ENCODE peak calls at places on chromosomes 6 and 20, in seven cellular contexts. M is ecto neural progenitor cell; O is dermis blood vessel endothelial cell; A is activated CD4-positive, alpha-beta T cell treated with anti-CD3 and anti-CD28 coated beads, Interleukin-2, amount 50 U/mL, for 1 hour; W is CD4-positive, alpha-beta T cell; R is A172; U is posterior cingulate gyrus. N is an unnamed sample.
A peak's percentile ranks its signal among the peaks of the same experiment; 100 is the strongest.

GRCh38 chr6:30169658-30170614 is 6.6 kb downstream of the TRIM15 start:
- DNase-seq in M (peak; percentile 21), A (no peak), W (no peak), O (peak; percentile 78), U (no peak), R (peak; percentile 40), N (peak; percentile 54)

GRCh38 chr6:109695468-109695867 is 4.4 kb downstream of the FIG4 start:
- DNase-seq in O (peak; percentile 51), M (no peak), U (no peak), W (no peak), A (no peak), R (no peak), N (no peak)

GRCh38 chr6:133923938-133924593 is 29.0 kb upstream of the TBPL1 start:
- DNase-seq in O (peak; percentile 89), A (peak; percentile 46), M (peak; percentile 58), U (no peak), W (peak; percentile 32), R (peak; percentile 71), N (peak; percentile 73)

GRCh38 chr20:63320041-63320511 is 27.1 kb downstream of the COL20A1 start:
- DNase-seq in M (no peak), A (no peak), W (no peak), O (no peak), R (no peak), U (no peak), N (no peak)

GRCh38 chr6:111662192-111662793 is 56.6 kb upstream of the TRAF3IP2 start:
- DNase-seq in R (no peak), A (no peak), W (no peak), U (no peak), M (no peak), O (no peak), N (no peak)

GRCh38 chr6:18307006-18307405 is 42.7 kb upstream of the DEK start:
- DNase-seq in O (no peak), W (no peak), R (peak; percentile 79), A (no peak), U (no peak), M (no peak), N (no peak)

GRCh38 chr6:51926125-51926524 is 161.3 kb downstream of the PKHD1 start:
- DNase-seq in O (no peak), W (no peak), M (no peak), R (no peak), A (no peak), U (no peak), N (no peak)

GRCh38 chr20:32356935-32357868 is 929 bp upstream of the ASXL1 start:
- DNase-seq in M (no peak), W (no peak), O (peak; percentile 63), U (no peak), R (peak; percentile 64), A (no peak), N (peak; percentile 35)

GRCh38 chr6:169227116-169227515 is 26.5 kb downstream of the THBS2 start:
- DNase-seq in U (no peak), O (no peak), A (no peak), M (peak; percentile 29), W (no peak), R (no peak), N (no peak)

GRCh38 chr6:96171112-96171511 is 155.3 kb downstream of the FUT9 start:
- DNase-seq in M (no peak), O (no peak), R (no peak), W (no peak), U (no peak), A (no peak), N (no peak)

GRCh38 chr20:45934046-45934586 is 367 bp upstream of the PCIF1 start:
- DNase-seq in M (no peak), U (peak; percentile 94), O (peak; percentile 49), A (no peak), R (no peak), W (no peak), N (no peak)

GRCh38 chr6:158595223-158595622 is 35.3 kb downstream of the TMEM181 start:
- DNase-seq in U (no peak), O (peak; percentile 55), W (no peak), M (no peak), R (no peak), A (no peak), N (no peak)

GRCh38 chr20:44017211-44017610 is 102.6 kb downstream of the TOX2 start:
- DNase-seq in R (no peak), U (no peak), O (no peak), M (no peak), A (no peak), W (no peak), N (no peak)

GRCh38 chr6:2861071-2861821 is 19.6 kb upstream of the SERPINB1 start:
- DNase-seq in W (no peak), R (no peak), U (no peak), M (no peak), O (no peak), A (no peak), N (no peak)

N was measured in Panc1.